ENCODE peak calls at places on chromosomes 16 and 17, in seven cellular contexts. Z, U, Q, O, M, S and A are unnamed samples. For H3K4me1, the result is how much of the 10 kb centered on the place peaks cover.

GRCh38 chr17:1399366-1399678 is 700 bp downstream of the YWHAE start:
- DNase-seq in Z (no peak), U (no peak), Q (no peak), O (no peak), M (no peak), S (no peak), A (no peak)

GRCh38 chr17:33072421-33073175 is 81.0 kb downstream of the SPACA3 start:
- DNase-seq in Z (no peak), U (no peak), Q (no peak), O (no peak), M (no peak), S (no peak), A (peak)

GRCh38 chr16:31874354-31875111 is 926 bp downstream of the ZNF267 start:
- DNase-seq in Z (peak), U (no peak), Q (peak), O (no peak), M (no peak), S (peak), A (peak)

GRCh38 chr16:58027341-58028167 is 2.0 kb downstream of the MMP15 start:
- DNase-seq in Z (peak), U (peak), Q (peak), O (no peak), M (peak), S (peak), A (peak)

GRCh38 chr17:31250229-31250628 is 46.8 kb downstream of the OMG start:
- DNase-seq in Z (no peak), U (no peak), Q (no peak), O (no peak), M (no peak), S (no peak), A (no peak)

GRCh38 chr16:86575754-86576557 is 2.4 kb upstream of the FOXL1 start:
- DNase-seq in Z (peak), U (peak), Q (peak), O (peak), M (peak), S (peak), A (peak)

GRCh38 chr17:17567631-17568030 is 23.9 kb downstream of the PEMT start:
- DNase-seq in Z (peak), U (peak), Q (peak), O (peak), M (peak), S (no peak), A (peak)

GRCh38 chr16:28990375-28991040 is 5.7 kb downstream of the LAT start:
- DNase-seq in Z (no peak), U (no peak), Q (no peak), O (no peak), M (no peak), S (no peak), A (no peak)

GRCh38 chr17:31608659-31609254 is 217.3 kb downstream of the RAB11FIP4 start:
- DNase-seq in Z (no peak), U (no peak), Q (no peak), O (no peak), M (no peak), S (no peak), A (no peak)

GRCh38 chr17:1252203-1252608 is 18.0 kb upstream of the BHLHA9 start:
- DNase-seq in Z (peak), U (peak), Q (no peak), O (no peak), M (no peak), S (no peak), A (peak)

GRCh38 chr16:87412996-87413421 is 20.9 kb downstream of the MAP1LC3B start:
- DNase-seq in Z (no peak), U (no peak), Q (no peak), O (peak), M (no peak), S (no peak), A (no peak)

GRCh38 chr17:10197362-10197720 is 1.1 kb downstream of the GAS7 start:
- DNase-seq in Z (no peak), U (peak), Q (no peak), O (no peak), M (no peak), S (no peak), A (no peak)

GRCh38 chr16:64872101-64872500 is 249.8 kb downstream of the CDH11 start:
- DNase-seq in Z (no peak), U (no peak), Q (no peak), O (no peak), M (no peak), S (no peak), A (no peak)

GRCh38 chr16:75502916-75503605 is 7.8 kb upstream of the CHST6 start:
- DNase-seq in Z (no peak), U (no peak), Q (no peak), O (no peak), M (no peak), S (no peak), A (no peak)

GRCh38 chr16:19130852-19131808 is 17.4 kb downstream of the ITPRIPL2 start:
- DNase-seq in Z (peak), U (peak), Q (peak), O (peak), M (peak), S (no peak), A (peak)

GRCh38 chr16:23607740-23608139 is 11.6 kb upstream of the NDUFAB1 start:
- DNase-seq in Z (peak), U (no peak), Q (no peak), O (no peak), M (no peak), S (no peak), A (no peak)

GRCh38 chr17:78655251-78655940 is 78.2 kb upstream of the DNAH17 start:
- DNase-seq in Z (no peak), U (no peak), Q (no peak), O (no peak), M (no peak), S (no peak), A (no peak)

GRCh38 chr17:7589891-7590611 is at the start of gene SOX15:
- DNase-seq in Z (no peak), U (no peak), Q (no peak), O (no peak), M (no peak), S (no peak), A (peak)

GRCh38 chr17:10447035-10447931 is 22.1 kb downstream of the MYH4 start:
- DNase-seq in Z (peak), U (no peak), Q (no peak), O (no peak), M (no peak), S (no peak), A (no peak)

GRCh38 chr17:48779421-48779820 is 37.6 kb downstream of the TTLL6 start:
- DNase-seq in Z (no peak), U (no peak), Q (no peak), O (no peak), M (no peak), S (no peak), A (no peak)

GRCh38 chr16:1633310-1633709 is 21.1 kb downstream of the CRAMP1 start:
- DNase-seq in Z (no peak), U (no peak), Q (no peak), O (no peak), M (no peak), S (no peak), A (no peak)

GRCh38 chr17:62592305-62593099 is 35.0 kb upstream of the MRC2 start:
- DNase-seq in Z (no peak), U (no peak), Q (no peak), O (no peak), M (no peak), S (no peak), A (peak)

GRCh38 chr16:621526-622105 is 9.2 kb upstream of the WFIKKN1 start:
- DNase-seq in Z (no peak), U (no peak), Q (no peak), O (no peak), M (no peak), S (no peak), A (no peak)

GRCh38 chr16:72112906-72113615 is 19.4 kb downstream of the DHX38 start:
- DNase-seq in Z (no peak), U (no peak), Q (no peak), O (no peak), M (no peak), S (no peak), A (no peak)

GRCh38 chr17:56679148-56679766 is 85.8 kb downstream of the NOG start:
- DNase-seq in Z (peak), U (no peak), Q (peak), O (no peak), M (no peak), S (peak), A (no peak)

GRCh38 chr17:41490022-41490421 is 312 bp upstream of the KRT36 start:
- DNase-seq in Z (no peak), U (no peak), Q (no peak), O (no peak), M (no peak), S (no peak), A (no peak)

GRCh38 chr17:61389670-61390478 is 9.8 kb upstream of the TBX2 start:
- DNase-seq in Z (peak), U (peak), Q (peak), O (no peak), M (no peak), S (peak), A (no peak)

GRCh38 chr17:42179911-42180410 is 981 bp downstream of the KCNH4 start:
- DNase-seq in Z (peak), U (peak), Q (peak), O (no peak), M (no peak), S (no peak), A (no peak)

GRCh38 chr17:76538941-76539340 is 903 bp upstream of the PRCD start:
- DNase-seq in Z (no peak), U (no peak), Q (no peak), O (peak), M (no peak), S (no peak), A (no peak)

GRCh38 chr17:77110006-77110374 is 30.8 kb upstream of the SEC14L1 start:
- DNase-seq in Z (peak), U (no peak), Q (no peak), O (no peak), M (no peak), S (no peak), A (peak)

GRCh38 chr16:69107311-69107962 is 2.0 kb downstream of the HAS3 start:
- DNase-seq in Z (no peak), U (peak), Q (peak), O (peak), M (no peak), S (no peak), A (no peak)
- TF ChIP-seq CTCF in Z (no peak), U (no peak), Q (no peak), O (no peak), M (no peak), S (no peak), A (no peak)

GRCh38 chr16:85126383-85126730 is 14.1 kb upstream of the CIBAR2 start:
- DNase-seq in Z (no peak), U (no peak), Q (no peak), O (no peak), M (peak), S (no peak), A (no peak)
- H3K27ac ChIP-seq in Z (no peak), U (peak), Q (peak), O (peak), M (peak), S (no peak), A (peak)

DNA sequence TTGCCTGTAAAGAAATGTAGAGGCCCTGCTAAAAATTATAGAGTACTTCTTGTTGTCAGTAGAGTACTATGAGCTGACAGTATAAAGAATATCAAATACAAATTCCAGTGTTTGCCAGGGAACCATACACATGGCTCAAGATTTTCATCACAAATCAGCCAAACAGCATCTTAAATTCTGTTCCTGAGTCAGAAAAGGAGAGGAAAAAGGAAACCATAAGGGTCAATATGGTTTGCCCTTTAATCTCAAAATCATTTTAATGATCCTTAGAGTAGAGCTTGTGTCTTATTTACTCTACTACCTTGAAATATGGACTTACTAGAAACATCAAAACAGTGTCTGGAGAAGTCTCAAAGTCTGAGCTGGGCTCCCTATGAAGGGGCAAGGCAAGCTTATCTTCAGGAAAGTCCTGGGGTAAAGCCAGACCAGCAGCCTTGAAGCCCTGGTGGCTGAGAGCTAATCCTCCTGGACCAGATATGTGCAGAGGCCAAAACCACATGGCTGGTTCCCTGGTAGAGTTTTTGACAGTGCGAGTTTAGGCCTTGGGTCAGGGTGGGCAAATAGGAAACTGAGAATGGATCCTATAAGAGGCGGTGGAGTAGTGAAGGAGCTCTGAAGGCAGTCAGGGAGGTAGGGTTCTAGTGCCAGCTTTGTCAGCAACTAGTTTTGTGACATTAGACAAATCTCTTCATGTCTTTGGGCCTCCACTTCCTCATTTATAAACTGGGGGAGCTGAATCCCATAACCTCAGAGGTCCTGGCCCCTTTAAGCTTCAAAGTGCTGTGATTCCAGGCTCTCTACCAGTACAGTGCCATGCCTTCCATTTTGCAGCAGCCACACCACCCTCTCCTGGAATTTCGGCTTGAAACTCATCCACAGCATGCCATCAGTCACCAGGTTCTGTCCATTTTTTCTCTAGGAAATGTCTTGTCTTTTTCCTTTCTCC is 38.9 kb downstream of the MRTFB start:
- DNase-seq in Z (peak), U (no peak), Q (no peak), O (no peak), M (no peak), S (no peak), A (no peak)
- H3K4me1 ChIP-seq in Z (under half), U (half or more), Q (under half), O (half or more), M (half or more), S (half or more), A (under half)

GRCh38 chr16:55499281-55499680 is 9.6 kb upstream of the LPCAT2 start:
- DNase-seq in Z (no peak), U (no peak), Q (no peak), O (no peak), M (no peak), S (no peak), A (no peak)

GRCh38 chr16:55503726-55504553 is 4.9 kb upstream of the LPCAT2 start:
- DNase-seq in Z (no peak), U (no peak), Q (no peak), O (no peak), M (no peak), S (no peak), A (no peak)

GRCh38 chr16:55499951-55500350 is 8.9 kb upstream of the LPCAT2 start:
- DNase-seq in Z (peak), U (no peak), Q (peak), O (no peak), M (no peak), S (no peak), A (peak)

GRCh38 chr16:55502801-55503366 is 6.0 kb upstream of the LPCAT2 start:
- DNase-seq in Z (peak), U (peak), Q (peak), O (peak), M (peak), S (no peak), A (peak)

GRCh38 chr16:55501549-55502322 is 7.1 kb upstream of the LPCAT2 start:
- DNase-seq in Z (peak), U (no peak), Q (no peak), O (no peak), M (no peak), S (no peak), A (no peak)
- TF ChIP-seq CTCF in Z (peak), U (no peak), Q (peak), O (no peak), M (no peak), S (no peak), A (peak)